ENCODE peak calls at places on chromosomes 6 and 20, in six cellular contexts. B, A, K, R, J and V are unnamed samples.
A peak's percentile ranks its signal among the peaks of the same experiment; 100 is the strongest.

GRCh38 chr6:33908025-33908424 is 104.2 kb upstream of the MLN start:
- DNase-seq in A (no peak), B (no peak), J (no peak), K (no peak), R (no peak), V (no peak)

GRCh38 chr6:5084787-5085637 is at the start of gene PPP1R3G:
- DNase-seq in A (peak; percentile 55), J (no peak), R (no peak), K (peak; percentile 35), B (peak; percentile 45), V (peak; percentile 76)

GRCh38 chr6:17971128-17972073 is 16.0 kb downstream of the KIF13A start:
- DNase-seq in R (no peak), J (peak; percentile 35), A (no peak), B (no peak), K (peak; percentile 62), V (no peak)

GRCh38 chr20:63579017-63579705 is 5.1 kb upstream of the HELZ2 start:
- DNase-seq in R (no peak), B (no peak), A (no peak), K (no peak), J (no peak), V (no peak)

GRCh38 chr20:37223053-37223452 is 38.6 kb downstream of the GHRH start:
- DNase-seq in K (peak; percentile 94), J (no peak), A (no peak), B (no peak), R (no peak), V (peak; percentile 38)

GRCh38 chr6:37501632-37502466 is 2.2 kb upstream of the CCDC167 start:
- DNase-seq in A (no peak), J (no peak), R (no peak), K (no peak), B (no peak), V (no peak)

GRCh38 chr6:149127212-149127611 is 190.3 kb upstream of the TAB2 start:
- DNase-seq in K (no peak), B (no peak), A (no peak), J (no peak), R (no peak), V (no peak)

GRCh38 chr20:50020283-50020682 is 37.5 kb downstream of the SNAI1 start:
- DNase-seq in K (peak; percentile 24), B (no peak), R (no peak), J (no peak), A (no peak), V (no peak)

GRCh38 chr6:34462010-34462409 is 3.9 kb upstream of the PACSIN1 start:
- DNase-seq in A (no peak), K (no peak), J (no peak), B (no peak), R (no peak), V (no peak)

GRCh38 chr6:144265061-144265357 is 20.1 kb upstream of the UTRN start:
- DNase-seq in A (no peak), R (no peak), J (no peak), B (no peak), K (peak; percentile 78), V (no peak)

GRCh38 chr6:48881551-48881950 is 581.5 kb downstream of the MMUT start:
- DNase-seq in K (no peak), B (no peak), R (no peak), A (no peak), J (no peak), V (no peak)

GRCh38 chr6:159540152-159540551 is 152.9 kb downstream of the SOD2 start:
- DNase-seq in K (no peak), R (no peak), J (peak; percentile 43), B (no peak), A (peak; percentile 59), V (no peak)
- TF ChIP-seq CTCF in K (peak; percentile 47), R (no peak), J (peak; percentile 42), B (no peak), A (peak; percentile 64), V (no peak)

DNA sequence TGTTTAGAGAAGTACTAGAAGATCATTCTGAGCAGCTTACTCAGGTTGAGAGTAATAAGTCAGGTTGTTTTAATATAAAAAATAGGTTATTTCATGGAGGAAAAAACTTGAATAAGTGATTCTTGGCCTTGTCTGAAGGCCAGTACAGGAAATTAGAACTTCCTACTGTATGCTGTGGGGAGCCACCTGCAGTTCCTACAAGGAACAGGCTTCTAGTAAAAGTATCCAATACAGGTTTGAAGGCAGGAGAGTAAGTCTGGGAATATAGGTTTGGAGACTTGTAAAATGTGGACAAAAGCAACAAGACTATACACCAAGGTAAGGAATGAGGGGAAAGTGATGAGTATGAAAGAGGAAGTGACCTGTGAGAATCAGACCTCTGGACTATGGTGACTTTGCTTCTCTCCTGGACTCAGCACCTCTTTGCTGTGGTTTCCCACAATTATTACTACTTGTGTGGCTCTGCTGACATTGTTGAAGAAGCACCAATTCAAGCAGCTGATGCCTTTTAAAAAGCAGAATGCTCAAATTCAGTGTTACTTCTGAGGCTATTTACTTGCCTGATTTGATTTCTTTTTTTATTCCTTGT is 278.6 kb downstream of the TBC1D7 start:
- DNase-seq in R (no peak), J (no peak), K (no peak), B (no peak), A (no peak), V (no peak)
- TF ChIP-seq CTCF in R (no peak), J (no peak), K (no peak), B (no peak), A (no peak), V (no peak)

GRCh38 chr6:137589067-137589848 is 95.1 kb upstream of the OLIG3 start:
- DNase-seq in R (peak; percentile 52), J (peak; percentile 57), K (peak; percentile 29), A (peak; percentile 71), B (no peak), V (peak; percentile 59)
- TF ChIP-seq CTCF in R (no peak), J (peak; percentile 70), K (peak; percentile 58), A (peak; percentile 67), B (peak; percentile 41), V (peak; percentile 14)

GRCh38 chr20:57306747-57307146 is 22.9 kb upstream of the SPO11 start:
- DNase-seq in R (no peak), B (no peak), J (no peak), A (no peak), K (no peak), V (no peak)

GRCh38 chr20:57310821-57311514 is 18.6 kb upstream of the SPO11 start:
- DNase-seq in K (no peak), J (no peak), R (no peak), A (no peak), B (no peak), V (no peak)

GRCh38 chr20:57308451-57309410 is 20.9 kb upstream of the SPO11 start:
- DNase-seq in A (no peak), R (no peak), K (no peak), J (no peak), B (no peak), V (no peak)

GRCh38 chr20:57312138-57312537 is 17.5 kb upstream of the SPO11 start:
- DNase-seq in J (no peak), R (no peak), K (no peak), A (no peak), B (no peak), V (no peak)

DNA sequence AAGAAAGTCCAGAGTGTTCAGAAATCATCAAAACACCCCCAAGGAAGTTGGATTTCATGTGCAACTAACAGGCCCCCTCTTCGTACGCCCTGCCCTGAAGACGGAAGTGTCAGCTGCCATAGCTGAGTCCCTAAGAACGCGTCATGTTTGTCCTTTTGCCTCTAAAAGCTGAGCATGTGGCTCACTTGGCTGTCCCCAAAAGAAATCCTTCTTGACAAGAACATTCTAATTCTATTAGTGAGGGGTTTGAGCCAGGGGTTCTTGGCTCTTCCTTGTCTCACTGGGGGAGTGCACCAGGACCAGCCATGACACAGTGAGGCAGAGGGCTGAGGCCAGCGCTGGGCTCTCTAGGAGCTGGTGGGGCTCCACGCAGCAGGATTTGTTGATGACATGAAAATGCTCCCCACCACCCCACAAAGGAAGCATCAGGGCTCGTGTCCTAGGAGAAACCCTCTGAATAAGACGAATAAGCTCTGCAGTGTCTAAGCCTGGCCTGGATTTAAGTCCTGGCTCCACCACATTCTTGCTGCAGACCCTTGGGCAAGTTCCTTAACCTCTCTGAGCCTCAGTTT is 20.0 kb upstream of the SPO11 start:
- DNase-seq in B (no peak), R (no peak), A (no peak), K (no peak), J (no peak), V (no peak)
- TF ChIP-seq CTCF in B (no peak), R (no peak), A (no peak), K (no peak), J (no peak), V (no peak)

GRCh38 chr20:48728042-48728837 is 99.6 kb downstream of the PREX1 start:
- DNase-seq in J (no peak), A (no peak), B (no peak), K (no peak), R (no peak), V (no peak)
- TF ChIP-seq CTCF in J (no peak), A (no peak), B (no peak), K (no peak), R (no peak), V (no peak)

GRCh38 chr20:38805958-38806854 is 709 bp downstream of the PPP1R16B start:
- DNase-seq in J (no peak), K (no peak), A (peak; percentile 42), R (no peak), B (peak; percentile 38), V (peak; percentile 61)
- TF ChIP-seq CTCF in J (no peak), K (no peak), A (peak; percentile 29), R (no peak), B (no peak), V (peak; percentile 43)

GRCh38 chr6:157274471-157275226 is 48.7 kb downstream of the TMEM242 start:
- DNase-seq in B (peak; percentile 80), K (peak; percentile 18), R (peak; percentile 74), J (peak; percentile 31), A (peak; percentile 91), V (peak; percentile 97)
- TF ChIP-seq CTCF in B (peak; percentile 74), K (peak; percentile 47), R (peak; percentile 95), J (peak; percentile 24), A (peak; percentile 73), V (peak; percentile 96)